ENCODE peak calls at places on chromosomes 13 and 19, in four cellular contexts. Q is neural progenitor cell; J is CD8-positive, alpha-beta T cell; I is left ventricle myocardium inferior. L is an unnamed sample.
A peak's percentile ranks its signal among the peaks of the same experiment; 100 is the strongest.

GRCh38 chr19:54136086-54136863 is 1.3 kb upstream of the CNOT3 start:
- DNase-seq in Q (peak; percentile 63), J (no peak), I (no peak), L (no peak)

GRCh38 chr13:60755380-60756163 is 358.6 kb downstream of the TDRD3 start:
- DNase-seq in Q (peak; percentile 66), J (no peak), I (no peak), L (peak; percentile 26)

GRCh38 chr19:13796301-13797057 is 1.2 kb downstream of the ZSWIM4 start:
- DNase-seq in Q (peak; percentile 66), J (no peak), I (peak; percentile 76), L (peak; percentile 64)

GRCh38 chr19:17908244-17908643 is 24.6 kb upstream of the CCDC124 start:
- DNase-seq in Q (no peak), J (no peak), I (no peak), L (no peak)

GRCh38 chr13:33543631-33544030 is 258.1 kb upstream of the STARD13 start:
- DNase-seq in Q (peak; percentile 7), J (no peak), I (no peak), L (no peak)

GRCh38 chr13:112793545-112794445 is 104.0 kb downstream of the ATP11A start:
- DNase-seq in Q (no peak), J (no peak), I (no peak), L (no peak)

GRCh38 chr13:42484396-42484795 is 89.6 kb upstream of the TNFSF11 start:
- DNase-seq in Q (no peak), J (no peak), I (no peak), L (no peak)

GRCh38 chr13:49064459-49064858 is 88.7 kb downstream of the FNDC3A start:
- DNase-seq in Q (no peak), J (no peak), I (no peak), L (no peak)

GRCh38 chr19:16527971-16528521 is 14.2 kb downstream of the CHERP start:
- DNase-seq in Q (peak; percentile 36), J (peak; percentile 51), I (no peak), L (no peak)

GRCh38 chr13:110950819-110951570 is 36.1 kb upstream of the ANKRD10 start:
- DNase-seq in Q (no peak), J (no peak), I (no peak), L (no peak)

GRCh38 chr19:17671906-17672305 is 16.2 kb downstream of the UNC13A start:
- DNase-seq in Q (peak; percentile 67), J (no peak), I (no peak), L (no peak)

GRCh38 chr19:47446534-47447469 is 24.9 kb downstream of the SLC8A2 start:
- DNase-seq in Q (peak; percentile 79), J (no peak), I (no peak), L (no peak)

GRCh38 chr19:39502640-39503417 is 4.1 kb downstream of the DLL3 start:
- DNase-seq in Q (peak; percentile 95), J (peak; percentile 68), I (peak; percentile 52), L (peak; percentile 57)

GRCh38 chr13:20407759-20408158 is 117.9 kb downstream of the CRYL1 start:
- DNase-seq in Q (no peak), J (no peak), I (no peak), L (no peak)

GRCh38 chr13:61247149-61247936 is 168.3 kb downstream of the PCDH20 start:
- DNase-seq in Q (peak; percentile 48), J (no peak), I (no peak), L (no peak)

GRCh38 chr13:80563451-80563850 is 222.5 kb upstream of the SPRY2 start:
- DNase-seq in Q (no peak), J (no peak), I (no peak), L (no peak)

GRCh38 chr13:63190742-63191141 is 1775.1 kb upstream of the PCDH20 start:
- DNase-seq in Q (no peak), J (no peak), I (no peak), L (no peak)

GRCh38 chr13:113559901-113560644 is 24.5 kb upstream of the TFDP1 start:
- DNase-seq in Q (no peak), J (no peak), I (no peak), L (no peak)

GRCh38 chr19:48398329-48399235 is 5.1 kb downstream of the GRIN2D start:
- DNase-seq in Q (peak; percentile 96), J (peak; percentile 84), I (peak; percentile 80), L (peak; percentile 51)

GRCh38 chr13:74978596-74978995 is 503.4 kb downstream of the TBC1D4 start:
- DNase-seq in Q (no peak), J (no peak), I (no peak), L (no peak)

GRCh38 chr19:3404324-3405260 is 38.2 kb downstream of the NFIC start:
- DNase-seq in Q (no peak), J (no peak), I (peak; percentile 89), L (peak; percentile 87)

GRCh38 chr13:36135876-36136275 is 4.7 kb upstream of the DCLK1 start:
- DNase-seq in Q (no peak), J (no peak), I (no peak), L (no peak)

GRCh38 chr13:63209330-63210017 is 1793.8 kb upstream of the PCDH20 start:
- DNase-seq in Q (no peak), J (no peak), I (no peak), L (no peak)

GRCh38 chr13:48142437-48142836 is 47.5 kb upstream of the MED4 start:
- DNase-seq in Q (no peak), J (no peak), I (no peak), L (no peak)

GRCh38 chr13:114096811-114097503 is 35.5 kb downstream of the RASA3 start:
- DNase-seq in Q (no peak), J (no peak), I (no peak), L (no peak)

GRCh38 chr19:11323601-11324078 is 15.8 kb downstream of the RAB3D start:
- DNase-seq in Q (no peak), J (no peak), I (no peak), L (no peak)
- H3K27ac ChIP-seq in Q (no peak overlapping the region), J (no peak overlapping the region), I (peak overlapping the region; percentile 82), L (peak overlapping the region; percentile 80)

GRCh38 chr19:58374200-58374599 is 6.6 kb downstream of the ZNF837 start:
- DNase-seq in Q (no peak), J (no peak), I (no peak), L (no peak)
- H3K27ac ChIP-seq in Q (no peak overlapping the region), J (no peak overlapping the region), I (no peak overlapping the region), L (no peak overlapping the region)

DNA sequence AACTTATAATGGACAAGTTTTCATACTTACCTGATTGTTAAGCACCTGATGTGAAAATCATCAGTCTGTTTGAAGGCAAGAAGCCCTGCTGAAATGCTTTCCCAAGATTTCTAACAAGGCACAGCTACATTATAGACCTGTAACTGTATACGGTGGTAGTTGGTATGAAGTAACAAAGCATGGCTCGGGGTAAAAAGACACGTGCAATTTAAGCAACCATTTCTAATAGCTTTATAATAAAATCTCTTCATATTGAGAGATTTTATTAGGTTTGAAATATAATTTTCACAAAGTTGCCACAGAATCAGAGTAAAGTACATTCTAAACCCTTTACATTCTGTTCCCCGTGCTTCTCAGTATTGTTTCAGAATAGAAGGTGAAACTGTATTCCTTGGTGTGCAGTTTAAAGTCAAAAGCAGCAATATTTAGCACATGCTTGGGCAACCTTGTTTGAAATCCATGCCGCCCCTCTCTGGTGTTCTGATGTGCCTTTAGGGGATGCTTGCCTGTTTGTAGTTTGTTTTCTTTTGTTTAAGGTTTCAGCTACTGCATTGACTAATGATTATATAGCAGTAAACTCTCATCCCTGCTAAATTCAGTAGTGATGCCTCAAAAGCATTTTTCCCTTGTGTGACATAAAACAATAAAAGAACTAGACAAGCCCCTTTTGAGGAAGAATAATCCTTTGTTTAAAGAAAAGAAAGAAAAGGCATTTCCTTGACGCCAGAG is 125.2 kb upstream of the OBI1 start:
- DNase-seq in Q (no peak), J (no peak), I (no peak), L (no peak)
- H3K27ac ChIP-seq in Q (no peak overlapping the region), J (no peak overlapping the region), I (no peak overlapping the region), L (no peak overlapping the region)

DNA sequence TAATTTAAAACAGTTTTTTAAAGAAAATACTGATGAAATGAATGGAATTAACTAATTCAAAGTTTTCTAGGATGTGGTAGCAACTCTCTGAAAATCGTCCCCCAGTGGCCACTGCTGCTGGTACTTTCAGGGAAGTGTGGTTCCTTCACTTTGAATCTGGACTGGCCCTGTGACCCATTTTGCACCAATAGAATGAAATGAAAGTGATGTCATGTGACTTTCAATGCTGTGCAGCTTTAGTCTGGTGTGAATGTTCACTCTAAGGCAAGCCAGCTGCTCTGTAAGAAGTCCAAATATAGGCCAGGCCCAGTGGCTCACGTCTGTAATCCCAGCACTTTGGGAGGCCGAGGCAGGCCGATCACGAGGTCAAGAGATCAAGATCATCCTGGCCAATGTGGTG is 26.4 kb upstream of the HNRNPA1L2 start:
- DNase-seq in Q (no peak), J (no peak), I (no peak), L (no peak)
- H3K27ac ChIP-seq in Q (no peak overlapping the region), J (no peak overlapping the region), I (no peak overlapping the region), L (no peak overlapping the region)